ENCODE peak calls at places on chromosomes 6 and 20, in six cellular contexts. J is HCT116, Y is K562, R is WTC11, P is HepG2, B is H1. U is an unnamed sample.

GRCh38 chr6:163327936-163328335 is 86.6 kb upstream of the QKI start:
- DNase-seq in B (no peak), J (no peak), Y (no peak), R (no peak), P (no peak), U (no peak)

GRCh38 chr20:44111712-44112335 is 75.2 kb downstream of the JPH2 start:
- DNase-seq in B (no peak), R (no peak), J (no peak), Y (no peak), P (no peak), U (no peak)

GRCh38 chr6:81842254-81842653 is 89.8 kb upstream of the TENT5A start:
- DNase-seq in R (no peak), B (no peak), P (peak; percentile 45), J (no peak), Y (no peak), U (no peak)

GRCh38 chr20:63533388-63533787 is 3.8 kb downstream of the PTK6 start:
- DNase-seq in J (no peak), B (no peak), R (no peak), P (no peak), Y (no peak), U (no peak)

GRCh38 chr6:15320683-15321082 is 74.8 kb downstream of the JARID2 start:
- DNase-seq in B (no peak), Y (no peak), J (no peak), R (no peak), P (no peak), U (no peak)

GRCh38 chr6:109447878-109448555 is 7.5 kb downstream of the SMPD2 start:
- DNase-seq in R (no peak), J (no peak), B (no peak), P (no peak), Y (peak; percentile 53), U (no peak)

GRCh38 chr6:31139599-31139998 is 733 bp upstream of the PSORS1C2 start:
- DNase-seq in R (peak; percentile 39), B (no peak), J (no peak), P (no peak), Y (no peak), U (no peak)

GRCh38 chr20:46357030-46357514 is 48.8 kb upstream of the CDH22 start:
- DNase-seq in P (no peak), R (no peak), J (no peak), B (no peak), Y (no peak), U (no peak)

GRCh38 chr6:131792091-131792496 is 15.7 kb upstream of the ENPP1 start:
- DNase-seq in P (peak; percentile 42), Y (no peak), B (no peak), J (no peak), R (no peak), U (no peak)

GRCh38 chr6:147509900-147510299 is 1.4 kb downstream of the SAMD5 start:
- DNase-seq in Y (no peak), R (no peak), B (no peak), P (peak; percentile 7), J (no peak), U (no peak)

GRCh38 chr6:45115696-45116095 is 212.4 kb upstream of the RUNX2 start:
- DNase-seq in R (no peak), J (no peak), Y (no peak), P (no peak), B (no peak), U (no peak)

GRCh38 chr20:43681468-43681942 is 14.6 kb downstream of the MYBL2 start:
- DNase-seq in B (no peak), P (no peak), R (no peak), J (no peak), Y (peak; percentile 20), U (peak; percentile 21)

GRCh38 chr6:45590751-45591184 is 213.0 kb upstream of the SUPT3H start:
- DNase-seq in R (no peak), B (no peak), P (no peak), Y (no peak), J (no peak), U (no peak)

GRCh38 chr20:3420211-3420707 is 12.8 kb upstream of the DNAAF9 start:
- DNase-seq in R (no peak), Y (peak; percentile 23), B (no peak), P (no peak), J (no peak), U (peak; percentile 78)

GRCh38 chr20:16929756-16930155 is 181.6 kb downstream of the OTOR start:
- DNase-seq in B (no peak), Y (no peak), R (no peak), J (no peak), P (no peak), U (no peak)

GRCh38 chr20:63441136-63441776 is 31.2 kb downstream of the KCNQ2 start:
- DNase-seq in B (no peak), P (no peak), Y (no peak), J (no peak), R (no peak), U (peak; percentile 61)

GRCh38 chr6:31471711-31472110 is 26.2 kb upstream of the MICB start:
- DNase-seq in J (no peak), R (no peak), B (no peak), Y (no peak), P (no peak), U (no peak)

GRCh38 chr20:62603907-62604785 is 38.2 kb upstream of the SLCO4A1 start:
- DNase-seq in R (no peak), J (no peak), B (no peak), Y (no peak), P (no peak), U (no peak)

GRCh38 chr6:168133707-168134398 is 54.8 kb upstream of the FRMD1 start:
- DNase-seq in R (no peak), J (no peak), B (no peak), P (no peak), Y (no peak), U (no peak)

GRCh38 chr6:28141500-28142329 is at the start of gene ZKSCAN8:
- DNase-seq in J (peak; percentile 94), B (peak; percentile 75), Y (peak; percentile 98), P (peak; percentile 97), R (peak; percentile 90), U (peak; percentile 78)

GRCh38 chr20:48007356-48007755 is 222.1 kb upstream of the SULF2 start:
- DNase-seq in R (no peak), P (no peak), B (no peak), Y (no peak), J (no peak), U (no peak)

GRCh38 chr6:18192026-18192425 is 36.8 kb downstream of the KDM1B start:
- DNase-seq in R (no peak), B (no peak), J (no peak), P (no peak), Y (no peak), U (no peak)

GRCh38 chr6:8525370-8525769 is 90.0 kb upstream of the SLC35B3 start:
- DNase-seq in R (no peak), Y (no peak), B (no peak), J (no peak), P (no peak), U (no peak)

DNA sequence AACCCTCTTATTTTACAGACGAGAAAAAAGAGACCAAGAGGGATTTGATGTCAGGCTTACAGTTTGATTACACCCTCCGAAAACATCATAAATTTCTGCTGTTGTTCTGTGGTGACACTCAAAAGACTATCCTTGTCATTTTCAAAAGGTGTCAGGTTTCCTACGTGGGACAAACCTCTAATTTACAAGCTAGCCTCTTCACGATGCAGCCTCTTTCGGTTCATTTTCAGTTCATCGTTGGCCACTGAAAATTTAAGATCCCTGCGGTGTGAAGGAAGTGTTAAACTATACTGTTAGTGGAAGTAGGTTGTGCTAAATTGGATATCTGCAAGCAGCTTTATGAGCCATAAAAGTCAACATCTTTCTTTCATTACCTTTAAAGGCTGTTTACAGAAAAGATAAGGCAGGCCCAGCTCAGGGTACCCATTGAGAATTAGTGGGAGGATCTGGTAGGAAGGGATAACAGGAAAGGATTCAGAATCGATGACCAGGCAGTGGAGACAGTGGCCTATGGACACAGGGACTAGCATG is 329.2 kb upstream of the SOX4 start:
- DNase-seq in R (no peak), P (no peak), Y (peak; percentile 16), J (no peak), B (no peak), U (peak; percentile 35)
- TF ChIP-seq ATF3 in R (no peak), P (no peak), Y (no peak), J (no peak), B (no peak), U (no peak)

DNA sequence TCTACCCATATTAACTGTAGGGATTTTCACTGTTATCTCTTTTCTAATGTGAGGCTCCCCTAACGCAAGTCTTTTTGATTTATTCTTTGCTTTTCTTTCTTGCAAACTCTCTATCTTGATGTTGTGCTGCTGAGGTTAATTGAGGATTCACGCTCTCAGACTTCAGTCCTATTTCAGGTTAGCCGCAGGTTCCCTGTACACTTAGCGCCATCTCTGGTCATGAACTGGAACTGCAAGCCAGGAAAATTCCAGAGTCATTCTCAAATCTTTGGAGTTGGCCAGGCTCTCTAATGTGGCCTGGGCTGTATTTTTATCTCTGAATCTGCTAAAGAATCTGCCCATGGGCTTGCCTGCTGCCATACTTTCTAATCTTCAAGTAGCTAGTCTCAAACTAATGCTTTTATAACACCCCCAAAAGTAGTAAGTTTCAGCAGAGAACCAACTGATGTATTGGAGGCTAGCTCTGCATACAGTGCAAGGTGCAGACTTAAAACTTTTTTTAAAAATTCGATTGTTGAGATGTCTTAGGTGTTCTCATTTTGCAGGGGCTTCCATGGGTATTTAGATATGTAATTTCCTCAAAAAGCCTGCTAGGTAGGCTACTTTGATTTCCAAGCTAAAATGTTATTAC is 91.1 kb upstream of the OPRM1 start:
- DNase-seq in R (peak; percentile 52), B (peak; percentile 27), Y (peak; percentile 12), J (peak; percentile 21), P (peak; percentile 20), U (no peak)
- TF ChIP-seq ATF3 in R (no peak), B (no peak), Y (no peak), J (no peak), P (no peak), U (no peak)

DNA sequence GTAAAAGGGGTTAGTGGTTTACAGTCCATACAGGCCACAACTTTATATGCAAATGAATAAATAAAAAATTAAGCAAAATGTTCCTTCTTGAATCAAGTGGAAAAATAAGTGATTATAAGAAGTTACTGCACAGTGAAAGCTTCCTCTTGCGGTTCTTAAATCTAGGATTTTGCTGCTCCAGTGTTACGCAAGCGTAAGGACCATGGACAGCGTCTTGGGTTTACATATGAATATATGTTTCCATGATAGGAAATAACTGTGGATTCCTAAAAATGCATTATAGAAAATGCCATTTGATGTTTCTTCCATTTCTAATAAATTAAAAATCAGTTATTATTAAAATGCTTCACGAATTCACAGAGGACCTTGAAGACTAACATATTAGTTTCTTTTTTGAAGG is 176.6 kb upstream of the POU3F2 start:
- DNase-seq in P (peak; percentile 18), R (peak; percentile 50), B (no peak), Y (peak; percentile 30), J (no peak), U (no peak)
- TF ChIP-seq ATF3 in P (no peak), R (no peak), B (no peak), Y (no peak), J (no peak), U (no peak)

DNA sequence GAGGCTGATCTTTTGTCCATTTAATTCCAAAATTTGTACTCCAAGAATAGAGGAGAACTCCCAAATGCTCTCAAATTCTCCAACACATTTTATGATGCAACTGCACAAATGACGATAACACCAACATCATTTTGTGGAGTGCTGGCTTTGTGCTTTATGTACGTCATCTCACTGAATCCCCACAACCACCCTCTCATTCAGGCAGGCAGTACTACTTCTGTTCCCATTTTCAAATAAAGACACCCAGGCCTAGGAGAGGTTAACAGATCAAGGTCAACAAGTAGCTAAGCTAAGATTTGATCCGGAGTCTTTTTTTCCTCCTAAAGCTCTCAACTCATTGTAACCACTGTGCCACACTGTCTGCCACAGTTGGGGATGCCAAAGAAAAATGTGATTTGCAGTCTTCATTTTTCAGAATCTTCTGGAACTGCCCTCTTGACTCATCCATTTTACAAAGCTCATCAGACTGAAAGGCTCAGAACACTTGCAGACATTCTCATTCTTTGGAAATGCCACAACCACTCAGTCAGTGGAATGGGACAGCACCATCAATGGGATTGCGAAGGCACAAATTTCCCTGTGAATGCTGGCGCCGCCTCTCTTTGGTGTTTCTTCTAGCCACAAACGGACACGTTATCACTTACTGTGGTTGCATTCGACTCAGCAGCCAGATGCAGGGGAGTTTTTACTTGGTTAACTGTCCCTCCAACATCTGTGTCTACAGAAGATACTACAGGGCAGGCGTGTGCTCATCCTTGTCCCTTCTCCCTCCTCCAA is 184.4 kb downstream of the GJA10 start:
- DNase-seq in P (no peak), B (no peak), R (no peak), J (no peak), Y (peak; percentile 50), U (no peak)
- TF ChIP-seq ATF3 in P (no peak), B (no peak), R (no peak), J (no peak), Y (no peak), U (no peak)